ENCODE peak calls at places on chromosomes 16 and 17, in six cellular contexts. X is choroid plexus epithelial cell, N is endodermal cell, P is pancreas, C is GM13977, I is brain microvascular endothelial cell. A is an unnamed sample.

GRCh38 chr17:3924421-3925350 is 8.4 kb upstream of the P2RX1 start:
- DNase-seq in X (no peak), N (no peak), P (no peak), C (no peak), I (no peak), A (no peak)

GRCh38 chr17:81681672-81682071 is 1.9 kb downstream of the ARL16 start:
- DNase-seq in X (peak), N (no peak), P (peak), C (no peak), I (no peak), A (no peak)

GRCh38 chr16:55949518-55949917 is 74.3 kb upstream of the CES5A start:
- DNase-seq in X (no peak), N (no peak), P (no peak), C (no peak), I (peak), A (peak)

GRCh38 chr17:47935961-47936360 is 5.4 kb upstream of the PNPO start:
- DNase-seq in X (peak), N (no peak), P (no peak), C (no peak), I (peak), A (peak)

GRCh38 chr16:63361032-63361624 is 1324.9 kb upstream of the CDH8 start:
- DNase-seq in X (peak), N (peak), P (no peak), C (peak), I (peak), A (peak)

GRCh38 chr16:66970775-66971725 is 10.0 kb downstream of the CES3 start:
- DNase-seq in X (peak), N (no peak), P (no peak), C (peak), I (peak), A (peak)

GRCh38 chr17:4406386-4406785 is 27.4 kb upstream of the SPNS3 start:
- DNase-seq in X (no peak), N (no peak), P (no peak), C (no peak), I (no peak), A (no peak)

GRCh38 chr16:19566362-19566761 is 10.9 kb downstream of the VPS35L start:
- DNase-seq in X (no peak), N (no peak), P (no peak), C (no peak), I (no peak), A (no peak)

GRCh38 chr17:42135664-42136653 is 13.4 kb downstream of the HSPB9 start:
- DNase-seq in X (peak), N (peak), P (peak), C (no peak), I (peak), A (peak)

GRCh38 chr17:53516643-53517042 is 306.1 kb upstream of the KIF2B start:
- DNase-seq in X (no peak), N (no peak), P (no peak), C (no peak), I (no peak), A (peak)

GRCh38 chr17:78250891-78251772 is 19.7 kb downstream of the TMEM235 start:
- DNase-seq in X (peak), N (peak), P (peak), C (peak), I (peak), A (peak)

GRCh38 chr16:20851601-20852000 is 45.3 kb downstream of the REXO5 start:
- DNase-seq in X (peak), N (no peak), P (peak), C (no peak), I (peak), A (peak)
- TF ChIP-seq CTCF in X (no peak), N (no peak), P (no peak), C (no peak), I (no peak), A (no peak)

GRCh38 chr17:57761887-57762286 is 16.8 kb upstream of the CCDC182 start:
- DNase-seq in X (no peak), N (peak), P (no peak), C (no peak), I (no peak), A (no peak)
- TF ChIP-seq CTCF in X (no peak), N (peak), P (no peak), C (no peak), I (no peak), A (no peak)

DNA sequence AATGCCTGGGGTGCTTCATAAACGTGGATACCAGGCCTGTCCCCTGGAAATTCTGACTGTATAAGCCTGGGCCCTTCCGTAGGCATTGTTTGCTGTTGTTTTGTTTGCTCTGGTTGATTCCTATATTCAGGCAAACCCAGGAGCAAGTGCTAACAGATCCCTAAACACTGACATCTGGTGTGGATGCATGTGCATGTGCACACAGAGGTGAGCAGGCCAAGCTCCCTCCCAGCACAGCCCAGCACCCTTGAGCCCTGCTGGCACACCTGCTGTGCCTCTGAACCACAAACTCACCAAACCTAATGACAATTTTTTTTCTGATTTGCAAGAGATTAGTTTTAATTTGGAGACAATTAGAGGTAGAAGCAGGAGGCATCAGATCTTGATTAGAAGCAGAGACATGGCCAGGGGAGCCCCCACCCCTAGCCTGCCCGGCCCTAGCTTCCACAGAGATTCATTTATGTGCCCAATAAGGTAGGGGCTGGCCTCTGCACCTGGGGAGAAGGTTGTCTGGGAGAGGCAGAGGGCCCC is 40.4 kb downstream of the TMEM132E start:
- DNase-seq in X (no peak), N (no peak), P (no peak), C (no peak), I (no peak), A (no peak)
- TF ChIP-seq CTCF in X (no peak), N (no peak), P (no peak), C (no peak), I (no peak), A (no peak)

DNA sequence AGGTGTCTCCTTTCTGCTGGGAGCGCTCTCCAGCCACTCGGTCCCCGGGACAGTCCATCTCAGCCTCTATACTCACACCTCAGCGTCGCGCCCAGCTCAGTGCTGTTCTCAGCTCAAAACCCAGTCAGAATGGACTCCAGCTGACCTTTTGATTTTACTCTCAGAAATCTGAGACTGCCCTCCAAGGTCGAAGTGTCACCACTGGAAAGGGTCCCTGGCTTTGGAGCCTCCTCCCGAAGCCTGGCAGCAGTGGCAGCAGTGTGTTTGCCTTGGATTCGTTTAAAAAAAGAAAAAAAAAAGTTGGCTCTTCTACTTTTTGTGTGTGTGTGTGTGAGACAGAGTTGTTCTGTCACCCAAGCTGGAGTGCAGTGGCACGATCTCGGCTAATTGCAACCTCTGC is 10.4 kb downstream of the KLHL36 start:
- DNase-seq in X (no peak), N (no peak), P (peak), C (no peak), I (no peak), A (no peak)
- TF ChIP-seq CTCF in X (no peak), N (no peak), P (no peak), C (no peak), I (no peak), A (no peak)

DNA sequence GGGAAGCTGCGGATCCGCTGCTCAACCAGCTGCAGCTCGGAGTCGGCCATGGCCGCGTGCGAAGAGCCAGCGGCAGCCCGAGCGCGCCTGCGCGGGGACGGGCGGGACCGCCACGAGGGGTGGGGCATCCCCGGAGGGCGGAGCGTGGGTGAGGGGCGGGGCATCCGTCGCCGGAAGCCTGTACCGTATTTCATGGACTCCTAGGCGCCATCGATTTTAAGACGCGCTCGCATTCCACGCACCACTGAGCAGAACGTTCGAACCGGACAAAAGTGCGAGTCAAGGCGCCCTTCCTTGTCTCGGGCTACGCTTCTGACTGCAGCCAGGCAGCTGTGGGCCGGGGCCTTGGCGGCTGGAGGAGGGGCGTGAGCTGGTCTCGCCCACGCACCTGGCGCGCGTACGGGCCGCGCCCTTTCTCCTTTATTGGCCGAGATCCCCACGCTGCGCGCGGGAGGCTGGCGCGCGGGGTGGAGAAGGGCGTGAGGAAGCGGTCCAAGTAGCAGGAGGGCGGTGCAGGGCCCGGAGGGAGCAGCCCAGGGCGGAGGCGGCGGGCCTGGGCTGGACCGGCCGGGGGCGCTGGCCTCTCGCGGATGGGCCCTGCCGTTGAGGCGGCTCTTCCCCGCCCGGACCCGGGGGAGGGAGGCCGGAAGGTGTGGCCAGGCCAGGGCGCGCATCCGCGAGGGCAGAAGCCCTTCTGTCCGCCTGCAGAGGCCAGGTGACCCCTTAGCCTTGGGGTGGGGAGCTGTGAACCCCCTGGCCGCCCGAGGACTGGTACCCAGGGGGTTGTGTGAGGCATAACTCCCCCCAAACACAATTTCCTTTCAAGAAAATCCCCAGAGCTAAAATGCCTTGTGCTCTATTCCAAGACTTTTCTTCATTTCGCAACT is at the start of gene APRT:
- DNase-seq in X (peak), N (peak), P (peak), C (peak), I (peak), A (peak)
- TF ChIP-seq CTCF in X (no peak), N (peak), P (no peak), C (peak), I (no peak), A (peak)

GRCh38 chr17:17638467-17638866 is 42.8 kb upstream of the RAI1 start:
- DNase-seq in X (no peak), N (no peak), P (no peak), C (no peak), I (no peak), A (no peak)
- TF ChIP-seq CTCF in X (no peak), N (no peak), P (no peak), C (no peak), I (no peak), A (no peak)

DNA sequence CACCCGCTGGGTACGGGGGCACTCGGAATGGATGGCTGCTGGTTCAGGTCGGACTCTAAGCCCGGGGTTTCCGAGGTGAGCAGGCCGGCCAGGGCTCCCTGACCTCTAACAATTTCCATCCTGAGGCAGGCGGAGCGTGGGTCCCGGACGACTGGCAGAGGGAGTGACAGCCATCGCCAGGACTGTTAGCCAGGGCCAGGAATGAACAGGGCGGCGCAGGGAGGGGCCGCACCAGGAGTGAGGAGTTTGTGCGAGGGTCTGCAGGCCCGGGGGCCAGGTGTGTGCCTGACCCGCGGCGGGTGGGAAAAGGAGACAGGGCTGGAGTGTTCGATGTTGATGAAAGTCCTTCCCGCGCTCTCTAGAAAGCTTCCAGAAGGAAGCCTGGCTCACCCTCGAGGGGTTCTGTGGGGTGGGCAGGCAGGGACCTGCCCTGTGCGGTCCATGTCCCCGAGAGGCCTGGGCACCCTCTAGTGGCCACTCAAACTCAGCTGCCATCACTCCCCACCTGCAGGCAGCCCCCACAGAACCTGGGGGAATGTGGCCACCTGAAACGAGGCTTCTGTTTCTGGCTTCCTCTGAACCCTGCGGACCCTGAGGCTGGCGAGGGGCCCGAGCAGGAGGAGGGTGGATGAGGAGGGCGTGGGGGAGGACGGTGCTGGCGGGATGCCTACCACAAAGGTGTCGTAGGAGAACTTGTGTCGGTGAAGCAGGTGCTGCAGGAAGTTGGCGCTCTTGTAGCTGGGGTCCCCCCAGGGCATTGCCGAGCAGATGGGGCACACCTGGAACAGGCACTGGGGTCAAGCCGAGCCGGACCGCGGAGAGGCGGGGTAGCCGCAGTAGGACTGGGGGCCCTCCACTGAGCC is 8.1 kb downstream of the RNF166 start:
- DNase-seq in X (no peak), N (peak), P (no peak), C (no peak), I (no peak), A (no peak)
- TF ChIP-seq CTCF in X (peak), N (peak), P (no peak), C (peak), I (peak), A (no peak)